ENCODE peak calls at places on chromosomes 3 and 15, in ten cellular contexts. A, X, Q, Y, V, P, H, J, F and U are unnamed samples.

GRCh38 chr3:9147215-9147895 is 102.1 kb downstream of the SRGAP3 start:
- DNase-seq in A (no peak), X (no peak), Q (no peak), Y (no peak), V (no peak), P (no peak), H (no peak), J (no peak), F (no peak), U (no peak)

GRCh38 chr3:160061525-160061924 is 72.9 kb downstream of the IL12A start:
- DNase-seq in A (no peak), X (no peak), Q (no peak), Y (no peak), V (no peak), P (no peak), H (no peak), J (no peak), F (no peak), U (no peak)

GRCh38 chr3:194979173-194979572 is 291.8 kb downstream of the XXYLT1 start:
- DNase-seq in A (no peak), X (no peak), Q (no peak), Y (no peak), V (no peak), P (no peak), H (no peak), J (no peak), F (no peak), U (no peak)

GRCh38 chr3:162892921-162893793 is 1396.5 kb downstream of the OTOL1 start:
- DNase-seq in A (no peak), X (no peak), Q (no peak), Y (no peak), V (no peak), P (no peak), H (no peak), J (no peak), F (no peak), U (no peak)

GRCh38 chr3:70999730-71000129 is 583.8 kb downstream of the FOXP1 start:
- DNase-seq in A (no peak), X (no peak), Q (no peak), Y (no peak), V (no peak), P (no peak), H (peak), J (no peak), F (no peak), U (no peak)

GRCh38 chr15:95894407-95894956 is 436.0 kb upstream of the NR2F2 start:
- DNase-seq in A (no peak), X (peak), Q (no peak), Y (no peak), V (no peak), P (no peak), H (no peak), J (no peak), F (no peak), U (no peak)

GRCh38 chr3:105353485-105354161 is 13.1 kb upstream of the ALCAM start:
- DNase-seq in A (no peak), X (peak), Q (no peak), Y (no peak), V (peak), P (peak), H (peak), J (no peak), F (no peak), U (no peak)

GRCh38 chr3:157159037-157159761 is 748 bp downstream of the CCNL1 start:
- DNase-seq in A (peak), X (peak), Q (peak), Y (no peak), V (peak), P (peak), H (peak), J (no peak), F (peak), U (peak)

GRCh38 chr15:29045717-29046116 is 159.9 kb downstream of the APBA2 start:
- DNase-seq in A (no peak), X (no peak), Q (no peak), Y (no peak), V (no peak), P (no peak), H (peak), J (no peak), F (no peak), U (no peak)

GRCh38 chr15:71296032-71296686 is 180.9 kb downstream of the THSD4 start:
- DNase-seq in A (no peak), X (peak), Q (no peak), Y (no peak), V (no peak), P (no peak), H (peak), J (peak), F (no peak), U (no peak)

GRCh38 chr3:169818330-169818729 is 5.6 kb upstream of the LRRC34 start:
- DNase-seq in A (no peak), X (no peak), Q (no peak), Y (no peak), V (no peak), P (no peak), H (no peak), J (no peak), F (no peak), U (no peak)

GRCh38 chr15:78454992-78455391 is 17.0 kb downstream of the IREB2 start:
- DNase-seq in A (no peak), X (no peak), Q (no peak), Y (no peak), V (no peak), P (no peak), H (no peak), J (no peak), F (no peak), U (no peak)

GRCh38 chr3:155870945-155871745 is 695 bp downstream of the GMPS start:
- DNase-seq in A (peak), X (peak), Q (peak), Y (no peak), V (peak), P (peak), H (peak), J (no peak), F (peak), U (peak)

GRCh38 chr15:41013698-41014414 is 60.6 kb downstream of the CHAC1 start:
- DNase-seq in A (no peak), X (no peak), Q (no peak), Y (no peak), V (no peak), P (no peak), H (no peak), J (no peak), F (no peak), U (no peak)

GRCh38 chr15:91298101-91298500 is 198.0 kb downstream of the SV2B start:
- DNase-seq in A (no peak), X (no peak), Q (no peak), Y (no peak), V (no peak), P (no peak), H (no peak), J (no peak), F (no peak), U (no peak)

GRCh38 chr15:78365931-78366330 is 25.8 kb downstream of the CRABP1 start:
- DNase-seq in A (no peak), X (no peak), Q (no peak), Y (no peak), V (no peak), P (no peak), H (no peak), J (no peak), F (no peak), U (no peak)

GRCh38 chr3:149971403-149972075 is 844 bp upstream of the PFN2 start:
- DNase-seq in A (no peak), X (no peak), Q (peak), Y (no peak), V (peak), P (peak), H (peak), J (no peak), F (peak), U (peak)

GRCh38 chr15:45023659-45024320 is 795 bp downstream of the SORD start:
- DNase-seq in A (peak), X (peak), Q (no peak), Y (no peak), V (peak), P (no peak), H (peak), J (no peak), F (no peak), U (no peak)

GRCh38 chr3:38992117-38992779 is 59.5 kb downstream of the SCN11A start:
- DNase-seq in A (no peak), X (no peak), Q (no peak), Y (no peak), V (no peak), P (no peak), H (peak), J (no peak), F (no peak), U (no peak)

GRCh38 chr3:15683253-15683652 is 81.7 kb downstream of the BTD start:
- DNase-seq in A (no peak), X (no peak), Q (no peak), Y (no peak), V (no peak), P (no peak), H (no peak), J (no peak), F (no peak), U (no peak)

GRCh38 chr15:55834331-55834730 is 91.4 kb upstream of the PRTG start:
- DNase-seq in A (no peak), X (no peak), Q (no peak), Y (no peak), V (no peak), P (no peak), H (no peak), J (no peak), F (no peak), U (no peak)

GRCh38 chr15:51025454-51025846 is 69.3 kb downstream of the TNFAIP8L3 start:
- DNase-seq in A (no peak), X (no peak), Q (no peak), Y (no peak), V (no peak), P (no peak), H (no peak), J (no peak), F (no peak), U (no peak)

GRCh38 chr3:125374501-125374995 is 577 bp downstream of the ZNF148 start:
- DNase-seq in A (peak), X (peak), Q (no peak), Y (no peak), V (peak), P (peak), H (peak), J (no peak), F (no peak), U (peak)

GRCh38 chr15:41778503-41778902 is 4.2 kb downstream of the MAPKBP1 start:
- DNase-seq in A (no peak), X (no peak), Q (no peak), Y (no peak), V (no peak), P (no peak), H (no peak), J (no peak), F (no peak), U (no peak)

GRCh38 chr3:134423153-134423552 is 48.9 kb upstream of the AMOTL2 start:
- DNase-seq in A (no peak), X (no peak), Q (no peak), Y (no peak), V (peak), P (no peak), H (no peak), J (no peak), F (no peak), U (no peak)

GRCh38 chr3:187016639-187017345 is 86.5 kb downstream of the ST6GAL1 start:
- DNase-seq in A (no peak), X (peak), Q (no peak), Y (no peak), V (no peak), P (no peak), H (peak), J (no peak), F (no peak), U (no peak)

GRCh38 chr15:99476413-99477222 is 89.2 kb upstream of the MEF2A start:
- DNase-seq in A (no peak), X (peak), Q (no peak), Y (no peak), V (no peak), P (peak), H (peak), J (peak), F (no peak), U (no peak)

GRCh38 chr3:64297563-64297962 is 72.3 kb upstream of the PRICKLE2 start:
- DNase-seq in A (no peak), X (no peak), Q (no peak), Y (no peak), V (no peak), P (no peak), H (no peak), J (no peak), F (no peak), U (no peak)

GRCh38 chr15:89442671-89443307 is 53.6 kb downstream of the RHCG start:
- DNase-seq in A (peak), X (peak), Q (no peak), Y (no peak), V (peak), P (peak), H (peak), J (peak), F (no peak), U (peak)

GRCh38 chr3:14016900-14017475 is 107.7 kb downstream of the CHCHD4 start:
- DNase-seq in A (no peak), X (peak), Q (no peak), Y (no peak), V (no peak), P (no peak), H (peak), J (no peak), F (no peak), U (no peak)

GRCh38 chr3:189967254-189967865 is 153.3 kb downstream of the P3H2 start:
- DNase-seq in A (peak), X (peak), Q (peak), Y (no peak), V (peak), P (peak), H (peak), J (peak), F (no peak), U (no peak)

GRCh38 chr3:71680588-71680987 is 44.6 kb downstream of the EIF4E3 start:
- DNase-seq in A (no peak), X (peak), Q (no peak), Y (no peak), V (no peak), P (no peak), H (peak), J (no peak), F (no peak), U (no peak)

DNA sequence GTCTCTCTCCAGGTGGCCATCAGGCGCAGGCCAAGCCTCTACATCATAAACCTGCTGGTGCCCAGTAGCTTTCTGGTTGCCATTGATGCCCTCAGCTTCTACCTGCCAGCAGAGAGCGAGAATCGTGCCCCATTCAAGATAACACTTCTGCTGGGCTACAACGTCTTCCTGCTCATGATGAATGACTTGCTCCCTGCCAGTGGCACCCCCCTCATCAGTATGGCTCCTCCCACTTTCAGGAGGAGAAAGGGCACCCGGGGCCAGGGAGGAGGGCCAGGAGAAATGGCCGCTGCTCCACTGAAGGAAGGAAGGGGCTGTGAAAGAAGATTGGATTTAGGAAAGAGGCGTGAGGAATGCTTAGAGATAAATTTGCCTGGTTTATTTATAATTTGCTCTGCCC is 6.6 kb downstream of the HTR3C start:
- DNase-seq in A (no peak), X (no peak), Q (no peak), Y (no peak), V (no peak), P (no peak), H (no peak), J (no peak), F (no peak), U (no peak)
- H3K27ac ChIP-seq in A (no peak), X (no peak), Q (no peak), Y (no peak), V (no peak), P (no peak), H (no peak), J (no peak), F (no peak), U (no peak)

GRCh38 chr15:74831813-74832495 is 5.5 kb downstream of the CPLX3 start:
- DNase-seq in A (no peak), X (no peak), Q (no peak), Y (no peak), V (no peak), P (no peak), H (no peak), J (no peak), F (no peak), U (no peak)

GRCh38 chr15:74832826-74833225 is 6.4 kb downstream of the CPLX3 start:
- DNase-seq in A (no peak), X (no peak), Q (no peak), Y (no peak), V (no peak), P (no peak), H (no peak), J (no peak), F (no peak), U (no peak)

GRCh38 chr15:74829500-74829899 is 3.1 kb downstream of the CPLX3 start:
- DNase-seq in A (no peak), X (no peak), Q (no peak), Y (no peak), V (no peak), P (no peak), H (no peak), J (no peak), F (no peak), U (no peak)

GRCh38 chr15:74829991-74830390 is 3.6 kb downstream of the CPLX3 start:
- DNase-seq in A (no peak), X (no peak), Q (no peak), Y (no peak), V (no peak), P (no peak), H (no peak), J (no peak), F (no peak), U (no peak)

DNA sequence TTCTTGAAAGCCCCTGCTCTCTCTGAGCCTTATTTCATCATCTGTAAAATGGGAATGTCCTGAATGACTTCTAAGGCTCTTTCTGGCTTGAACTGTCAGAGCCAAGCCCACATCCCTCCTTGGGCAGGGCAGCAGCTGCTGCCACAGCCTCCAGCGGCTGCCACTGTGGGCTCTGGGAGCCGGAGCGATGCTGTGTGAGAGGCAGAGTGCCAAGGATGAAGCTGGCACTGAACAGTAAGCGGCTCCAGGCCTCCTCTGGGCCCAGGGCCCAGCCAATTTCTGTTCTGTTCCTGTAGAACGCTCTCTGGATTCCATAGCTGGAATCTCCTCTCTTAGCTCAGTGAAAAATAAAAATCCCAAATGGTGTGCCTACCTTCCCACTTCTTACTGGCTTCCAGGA is 4.4 kb downstream of the CPLX3 start:
- DNase-seq in A (no peak), X (no peak), Q (no peak), Y (no peak), V (no peak), P (no peak), H (no peak), J (no peak), F (no peak), U (peak)
- H3K27ac ChIP-seq in A (no peak), X (no peak), Q (no peak), Y (no peak), V (no peak), P (no peak), H (no peak), J (no peak), F (no peak), U (no peak)

DNA sequence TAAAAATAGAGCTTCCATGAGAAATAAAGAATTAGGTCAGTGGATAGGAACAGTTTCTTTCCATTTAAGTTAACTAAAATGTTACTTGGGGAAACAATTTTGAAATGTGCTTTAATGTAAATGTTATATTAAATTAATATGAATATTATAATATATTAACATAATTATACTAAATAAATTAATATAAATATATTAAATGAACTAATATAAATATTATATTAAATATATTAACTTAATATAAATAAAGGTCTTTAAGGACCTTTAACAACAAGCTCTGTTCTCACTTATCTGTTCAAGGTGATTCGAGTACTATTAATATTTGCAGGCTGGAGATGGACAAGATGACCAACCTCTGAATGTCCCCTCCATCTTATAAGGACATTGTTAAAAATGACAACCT is 100.6 kb downstream of the MAGI1 start:
- DNase-seq in A (no peak), X (no peak), Q (no peak), Y (no peak), V (no peak), P (no peak), H (no peak), J (no peak), F (no peak), U (no peak)
- H3K27ac ChIP-seq in A (no peak), X (no peak), Q (no peak), Y (no peak), V (no peak), P (no peak), H (no peak), J (no peak), F (no peak), U (no peak)

GRCh38 chr15:84600331-84600686 is 500 bp upstream of the ZSCAN2 start:
- DNase-seq in A (no peak), X (peak), Q (peak), Y (no peak), V (peak), P (peak), H (peak), J (peak), F (peak), U (peak)

GRCh38 chr15:84603630-84604379 is 3.0 kb downstream of the ZSCAN2 start:
- DNase-seq in A (no peak), X (no peak), Q (no peak), Y (peak), V (no peak), P (no peak), H (no peak), J (no peak), F (no peak), U (no peak)

GRCh38 chr15:84600687-84601554 is at the start of gene ZSCAN2:
- DNase-seq in A (peak), X (peak), Q (peak), Y (peak), V (peak), P (peak), H (peak), J (peak), F (peak), U (peak)

GRCh38 chr15:84599906-84600305 is 903 bp upstream of the ZSCAN2 start:
- DNase-seq in A (no peak), X (no peak), Q (no peak), Y (no peak), V (no peak), P (no peak), H (no peak), J (no peak), F (peak), U (no peak)

DNA sequence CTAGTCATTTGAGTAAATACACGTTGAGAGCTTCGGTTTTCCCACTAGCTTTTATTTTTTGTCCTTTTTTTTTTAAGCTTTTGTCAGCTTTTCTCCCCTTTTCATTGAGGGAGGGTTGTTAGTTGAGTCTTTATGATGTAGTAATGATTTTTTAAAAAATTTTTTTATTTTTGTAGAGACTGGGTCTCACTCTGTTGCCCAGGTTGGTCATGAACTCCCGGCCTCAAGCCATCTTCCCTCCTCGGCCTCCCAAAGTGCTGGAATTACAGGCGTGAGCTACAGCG is 688 bp downstream of the ZSCAN2 start:
- DNase-seq in A (no peak), X (no peak), Q (no peak), Y (no peak), V (no peak), P (no peak), H (no peak), J (no peak), F (no peak), U (no peak)
- H3K27ac ChIP-seq in A (no peak), X (peak), Q (peak), Y (no peak), V (no peak), P (peak), H (no peak), J (peak), F (no peak), U (no peak)